ENCODE peak calls at places on chromosomes 16 and 17, in six cellular contexts. A is activated CD4-positive, alpha-beta T cell treated with anti-CD3 and anti-CD28 coated beads, Interleukin-2, amount 50 U/mL, for 1 hour; G is GM12864; B is neural progenitor cell; R is AG20443; K is astrocyte of the cerebellum. Q is an unnamed sample.

GRCh38 chr16:87321336-87322107 is 4.3 kb upstream of the C16orf95 start:
- DNase-seq in K (no peak), A (no peak), B (no peak), G (no peak), R (no peak), Q (no peak)

GRCh38 chr17:77948690-77949114 is 9.8 kb upstream of the TNRC6C start:
- DNase-seq in G (no peak), K (peak), A (no peak), B (peak), R (peak), Q (no peak)

GRCh38 chr17:40327735-40328385 is 18.9 kb downstream of the RARA start:
- DNase-seq in A (no peak), R (peak), B (no peak), K (no peak), G (no peak), Q (no peak)

GRCh38 chr16:89506113-89506504 is 2.1 kb upstream of the SPG7 start:
- DNase-seq in K (no peak), R (no peak), A (no peak), G (no peak), B (no peak), Q (no peak)

GRCh38 chr17:81096741-81097133 is 61.8 kb downstream of the BAIAP2 start:
- DNase-seq in K (no peak), B (no peak), G (no peak), A (no peak), R (no peak), Q (no peak)

GRCh38 chr17:1724351-1724868 is at the start of gene WDR81:
- DNase-seq in A (peak), B (peak), R (peak), K (peak), G (peak), Q (peak)

GRCh38 chr17:74190807-74191206 is 12.7 kb upstream of the RPL38 start:
- DNase-seq in B (peak), A (no peak), G (no peak), K (no peak), R (peak), Q (no peak)

GRCh38 chr17:1271441-1271840 is 1.2 kb downstream of the BHLHA9 start:
- DNase-seq in K (no peak), B (no peak), A (no peak), G (no peak), R (no peak), Q (no peak)

GRCh38 chr16:48409839-48410610 is 24.8 kb upstream of the SIAH1 start:
- DNase-seq in G (no peak), B (no peak), R (peak), A (no peak), K (peak), Q (no peak)

GRCh38 chr17:1686086-1686485 is 1.4 kb upstream of the PRPF8 start:
- DNase-seq in A (no peak), B (no peak), K (no peak), R (no peak), G (no peak), Q (no peak)

GRCh38 chr17:4914009-4914408 is 11.1 kb upstream of the CHRNE start:
- DNase-seq in K (no peak), G (no peak), R (no peak), B (no peak), A (no peak), Q (no peak)

GRCh38 chr17:44081681-44082080 is 11.1 kb downstream of the G6PC3 start:
- DNase-seq in A (no peak), B (no peak), R (no peak), G (no peak), K (no peak), Q (no peak)

GRCh38 chr17:76337413-76337777 is 16.3 kb downstream of the PRPSAP1 start:
- DNase-seq in B (no peak), K (no peak), R (peak), A (no peak), G (no peak), Q (no peak)

GRCh38 chr17:69551212-69552010 is 136.9 kb downstream of the MAP2K6 start:
- DNase-seq in G (no peak), A (no peak), B (no peak), R (no peak), K (no peak), Q (no peak)

Q was measured in activated CD8-positive, alpha-beta memory T cell treated with anti-CD3 and anti-CD28 coated beads for 4 hours.